ENCODE peak calls at places on chromosomes 11 and 22, in six cellular contexts. One of them, this sample, is unnamed.

GRCh38 chr11:45259607-45260006 is 26.5 kb downstream of the SYT13 start:
- DNase-seq in suprapubic skin: no peak
- DNase-seq in AG04449: no peak
- DNase-seq in neural progenitor cell: no peak
- DNase-seq in Calu3: peak; percentile 85
- DNase-seq in epithelial cell of esophagus: peak; percentile 22
- DNase-seq in this sample: peak; percentile 84

GRCh38 chr11:130760515-130761125 is 155.7 kb downstream of the SNX19 start:
- DNase-seq in epithelial cell of esophagus: no peak
- DNase-seq in AG04449: no peak
- DNase-seq in Calu3: no peak
- DNase-seq in neural progenitor cell: no peak
- DNase-seq in suprapubic skin: no peak
- DNase-seq in this sample: no peak

GRCh38 chr11:33864479-33864878 is 27.4 kb downstream of the LMO2 start:
- DNase-seq in epithelial cell of esophagus: no peak
- DNase-seq in AG04449: no peak
- DNase-seq in Calu3: no peak
- DNase-seq in suprapubic skin: no peak
- DNase-seq in neural progenitor cell: no peak
- DNase-seq in this sample: no peak

GRCh38 chr11:15493066-15493465 is 378.3 kb downstream of the INSC start:
- DNase-seq in AG04449: no peak
- DNase-seq in neural progenitor cell: no peak
- DNase-seq in Calu3: no peak
- DNase-seq in epithelial cell of esophagus: no peak
- DNase-seq in suprapubic skin: no peak
- DNase-seq in this sample: peak; percentile 53

GRCh38 chr11:1121343-1122331 is 36.1 kb upstream of the MUC5AC start:
- DNase-seq in AG04449: no peak
- DNase-seq in neural progenitor cell: no peak
- DNase-seq in epithelial cell of esophagus: no peak
- DNase-seq in suprapubic skin: peak; percentile 74
- DNase-seq in Calu3: peak; percentile 0
- DNase-seq in this sample: no peak

GRCh38 chr11:3225159-3225758 is 6.6 kb upstream of the MRGPRG start:
- DNase-seq in neural progenitor cell: no peak
- DNase-seq in Calu3: no peak
- DNase-seq in AG04449: no peak
- DNase-seq in suprapubic skin: no peak
- DNase-seq in epithelial cell of esophagus: no peak
- DNase-seq in this sample: no peak

GRCh38 chr11:96314326-96315050 is 28.5 kb downstream of the MAML2 start:
- DNase-seq in epithelial cell of esophagus: peak; percentile 82
- DNase-seq in AG04449: no peak
- DNase-seq in suprapubic skin: no peak
- DNase-seq in Calu3: peak; percentile 57
- DNase-seq in neural progenitor cell: no peak
- DNase-seq in this sample: no peak

GRCh38 chr11:45095691-45096010 is 50.8 kb upstream of the PRDM11 start:
- DNase-seq in epithelial cell of esophagus: no peak
- DNase-seq in neural progenitor cell: no peak
- DNase-seq in Calu3: no peak
- DNase-seq in AG04449: no peak
- DNase-seq in suprapubic skin: peak; percentile 32
- DNase-seq in this sample: no peak

GRCh38 chr11:132610216-132610615 is 922.1 kb downstream of the OPCML start:
- DNase-seq in neural progenitor cell: no peak
- DNase-seq in Calu3: no peak
- DNase-seq in suprapubic skin: no peak
- DNase-seq in epithelial cell of esophagus: no peak
- DNase-seq in AG04449: no peak
- DNase-seq in this sample: no peak

GRCh38 chr22:44727709-44728108 is 24.7 kb upstream of the ARHGAP8 start:
- DNase-seq in Calu3: no peak
- DNase-seq in epithelial cell of esophagus: no peak
- DNase-seq in AG04449: no peak
- DNase-seq in neural progenitor cell: no peak
- DNase-seq in suprapubic skin: no peak
- DNase-seq in this sample: no peak

GRCh38 chr11:117823941-117824420 is 563 bp downstream of the FXYD2 start:
- DNase-seq in Calu3: no peak
- DNase-seq in suprapubic skin: peak; percentile 79
- DNase-seq in epithelial cell of esophagus: no peak
- DNase-seq in AG04449: no peak
- DNase-seq in neural progenitor cell: no peak
- DNase-seq in this sample: no peak

DNA sequence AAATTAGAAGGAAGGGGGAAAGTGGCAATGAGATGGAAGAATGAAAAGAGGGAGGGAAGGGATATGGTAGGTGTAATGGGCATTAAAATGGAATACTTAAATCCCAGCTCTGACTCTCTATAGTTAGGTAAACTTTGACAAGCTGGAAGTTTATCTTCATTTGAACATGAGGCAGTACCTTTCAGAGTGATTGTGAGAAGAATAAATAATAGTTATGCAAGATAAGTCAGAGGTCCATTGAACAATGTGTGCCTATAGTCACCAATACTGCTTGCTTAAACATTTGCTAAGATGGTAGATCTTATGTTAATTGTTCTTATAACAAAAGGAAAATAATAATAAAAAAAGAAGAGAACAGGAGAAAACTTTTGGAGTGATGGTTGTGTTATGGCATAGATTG is 545.8 kb upstream of the CCDC90B start:
- DNase-seq in suprapubic skin: no peak
- DNase-seq in Calu3: no peak
- DNase-seq in epithelial cell of esophagus: no peak
- DNase-seq in AG04449: no peak
- DNase-seq in neural progenitor cell: no peak
- DNase-seq in this sample: no peak
- TF ChIP-seq CTCF in suprapubic skin: no peak
- TF ChIP-seq CTCF in Calu3: no peak
- TF ChIP-seq CTCF in epithelial cell of esophagus: no peak
- TF ChIP-seq CTCF in AG04449: no peak
- TF ChIP-seq CTCF in neural progenitor cell: no peak
- TF ChIP-seq CTCF in this sample: no peak

DNA sequence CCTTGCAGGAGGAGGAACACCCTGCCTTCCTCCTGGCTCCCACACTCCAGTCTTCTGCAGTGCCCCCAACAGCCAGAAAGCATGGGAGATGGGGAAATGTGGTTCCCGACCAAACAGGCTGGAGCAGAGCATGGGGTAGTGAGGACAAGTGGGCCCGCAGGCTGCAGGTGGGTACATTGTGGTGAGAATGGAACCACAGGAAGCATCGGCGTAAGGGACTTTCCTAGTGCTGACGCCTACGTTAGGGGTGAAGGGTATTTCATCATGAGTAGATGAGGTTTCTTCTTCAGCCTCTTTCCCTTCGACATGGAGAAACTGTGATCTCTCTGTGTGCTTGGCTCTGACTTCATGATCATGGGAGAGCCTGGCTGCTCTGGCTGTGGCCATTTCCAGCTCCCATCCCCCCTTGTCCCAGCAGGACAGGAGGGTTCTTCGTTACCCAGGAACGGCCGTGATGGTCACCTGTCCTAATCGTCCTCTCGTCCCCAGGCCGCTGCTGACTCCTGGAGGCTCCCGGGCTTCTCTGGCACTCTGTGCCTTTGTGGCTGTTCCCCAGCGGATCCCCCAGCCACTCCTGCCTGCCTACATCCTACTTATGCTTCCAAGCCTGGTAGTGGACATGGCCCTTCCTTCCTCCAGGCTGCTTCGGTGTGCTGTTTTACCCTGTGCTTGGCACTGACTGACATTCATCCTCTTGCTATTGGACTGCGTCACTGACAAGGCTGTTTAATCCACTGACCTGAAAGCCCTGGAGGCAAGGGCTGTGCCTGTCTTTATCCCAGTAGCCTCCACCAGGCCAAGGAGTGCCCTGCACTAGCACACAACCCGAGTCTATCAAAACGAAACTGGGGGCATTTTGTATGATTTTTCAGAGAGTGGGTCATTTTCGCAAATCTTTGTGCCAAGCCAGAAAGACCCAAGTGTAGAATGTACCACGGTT is 65.2 kb upstream of the CECR2 start:
- DNase-seq in Calu3: no peak
- DNase-seq in AG04449: no peak
- DNase-seq in epithelial cell of esophagus: no peak
- DNase-seq in suprapubic skin: no peak
- DNase-seq in neural progenitor cell: no peak
- DNase-seq in this sample: no peak
- TF ChIP-seq CTCF in Calu3: no peak
- TF ChIP-seq CTCF in AG04449: no peak
- TF ChIP-seq CTCF in epithelial cell of esophagus: no peak
- TF ChIP-seq CTCF in suprapubic skin: no peak
- TF ChIP-seq CTCF in neural progenitor cell: no peak
- TF ChIP-seq CTCF in this sample: no peak

GRCh38 chr11:87020336-87020735 is 17.4 kb upstream of the TMEM135 start:
- DNase-seq in epithelial cell of esophagus: no peak
- DNase-seq in Calu3: no peak
- DNase-seq in suprapubic skin: no peak
- DNase-seq in AG04449: no peak
- DNase-seq in neural progenitor cell: peak; percentile 57
- DNase-seq in this sample: no peak

GRCh38 chr11:87019582-87020271 is 18.0 kb upstream of the TMEM135 start:
- DNase-seq in epithelial cell of esophagus: no peak
- DNase-seq in AG04449: no peak
- DNase-seq in Calu3: no peak
- DNase-seq in neural progenitor cell: no peak
- DNase-seq in suprapubic skin: no peak
- DNase-seq in this sample: no peak

GRCh38 chr11:87022738-87023137 is 15.0 kb upstream of the TMEM135 start:
- DNase-seq in AG04449: no peak
- DNase-seq in neural progenitor cell: no peak
- DNase-seq in suprapubic skin: no peak
- DNase-seq in epithelial cell of esophagus: no peak
- DNase-seq in Calu3: no peak
- DNase-seq in this sample: no peak

GRCh38 chr11:87022254-87022653 is 15.5 kb upstream of the TMEM135 start:
- DNase-seq in suprapubic skin: no peak
- DNase-seq in Calu3: no peak
- DNase-seq in epithelial cell of esophagus: no peak
- DNase-seq in neural progenitor cell: no peak
- DNase-seq in AG04449: no peak
- DNase-seq in this sample: no peak

GRCh38 chr11:87020764-87021365 is 16.9 kb upstream of the TMEM135 start:
- DNase-seq in Calu3: no peak
- DNase-seq in epithelial cell of esophagus: peak; percentile 35
- DNase-seq in neural progenitor cell: no peak
- DNase-seq in AG04449: no peak
- DNase-seq in suprapubic skin: no peak
- DNase-seq in this sample: no peak
- TF ChIP-seq CTCF in Calu3: no peak
- TF ChIP-seq CTCF in epithelial cell of esophagus: no peak
- TF ChIP-seq CTCF in neural progenitor cell: no peak
- TF ChIP-seq CTCF in AG04449: no peak
- TF ChIP-seq CTCF in suprapubic skin: no peak
- TF ChIP-seq CTCF in this sample: no peak

DNA sequence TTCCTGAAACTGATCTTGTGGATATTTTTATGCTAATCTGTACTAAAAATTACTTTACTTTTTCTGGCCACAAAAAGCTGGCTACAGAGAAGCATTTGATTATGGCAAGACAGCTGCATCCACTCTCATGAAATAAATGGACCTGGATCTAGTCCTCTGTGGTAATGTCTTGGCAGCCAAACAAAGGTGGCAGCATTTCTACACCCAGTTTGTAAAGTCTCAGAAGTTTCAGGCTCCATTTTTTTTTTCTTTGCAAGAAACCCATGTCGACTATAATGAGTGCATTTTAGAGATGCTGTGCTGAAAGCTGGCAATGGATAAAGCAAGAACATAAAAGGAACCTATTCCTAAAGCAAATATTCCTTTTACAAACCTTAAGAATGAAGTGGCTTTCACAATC is 33.5 kb downstream of the THAP12 start:
- DNase-seq in neural progenitor cell: no peak
- DNase-seq in epithelial cell of esophagus: no peak
- DNase-seq in Calu3: no peak
- DNase-seq in suprapubic skin: no peak
- DNase-seq in AG04449: no peak
- DNase-seq in this sample: no peak
- TF ChIP-seq CTCF in neural progenitor cell: no peak
- TF ChIP-seq CTCF in epithelial cell of esophagus: no peak
- TF ChIP-seq CTCF in Calu3: no peak
- TF ChIP-seq CTCF in suprapubic skin: no peak
- TF ChIP-seq CTCF in AG04449: no peak
- TF ChIP-seq CTCF in this sample: no peak